ENCODE peak calls at places on chromosomes 12 and 14, in nine cellular contexts. K is adrenal gland, T is small intestine, U is H9, X is dorsolateral prefrontal cortex, H is heart left ventricle, P is RWPE1, O is neuronal stem cell, W is A549. A is an unnamed sample.

GRCh38 chr12:122656298-122656697 is 46.9 kb downstream of the HCAR2 start:
- DNase-seq in K (no peak), P (no peak), H (no peak), T (no peak), X (no peak), U (no peak), O (no peak), W (no peak), A (no peak)

GRCh38 chr12:104356231-104357115 is 52.9 kb downstream of the EID3 start:
- DNase-seq in T (no peak), P (no peak), K (no peak), X (no peak), H (no peak), W (peak; percentile 70), U (peak; percentile 31), O (no peak), A (no peak)

GRCh38 chr14:43165651-43166050 is 1341.4 kb downstream of the FSCB start:
- DNase-seq in K (no peak), W (peak; percentile 32), P (no peak), T (no peak), O (no peak), H (no peak), U (no peak), X (no peak), A (no peak)

GRCh38 chr14:42028607-42029006 is 421.9 kb downstream of the LRFN5 start:
- DNase-seq in W (no peak), T (no peak), O (no peak), X (no peak), H (no peak), U (no peak), P (no peak), K (no peak), A (no peak)

GRCh38 chr14:99069946-99070345 is 202.1 kb downstream of the BCL11B start:
- DNase-seq in U (peak; percentile 5), T (no peak), W (no peak), O (no peak), P (no peak), X (no peak), H (no peak), K (no peak), A (no peak)

GRCh38 chr12:40614923-40615322 is 77.3 kb upstream of the CNTN1 start:
- DNase-seq in H (no peak), T (no peak), U (no peak), X (no peak), K (no peak), W (no peak), P (no peak), O (no peak), A (no peak)

GRCh38 chr14:61510736-61511557 is 184.4 kb upstream of the HIF1A start:
- DNase-seq in P (no peak), H (no peak), W (no peak), X (no peak), K (no peak), U (no peak), O (no peak), T (peak; percentile 50), A (no peak)

GRCh38 chr12:124392271-124392990 is 97.5 kb downstream of the RFLNA start:
- DNase-seq in P (no peak), O (no peak), W (peak; percentile 92), X (peak; percentile 52), T (no peak), H (no peak), K (peak; percentile 61), U (peak; percentile 84), A (peak; percentile 15)

GRCh38 chr14:34931206-34931605 is 51.6 kb upstream of the SRP54 start:
- DNase-seq in T (peak; percentile 40), X (no peak), K (no peak), O (no peak), U (no peak), P (no peak), H (no peak), W (peak; percentile 22), A (no peak)

GRCh38 chr12:26744042-26744626 is 88.9 kb downstream of the ITPR2 start:
- DNase-seq in P (no peak), O (no peak), U (no peak), X (no peak), W (no peak), T (peak; percentile 27), H (no peak), K (no peak), A (no peak)

GRCh38 chr12:19710811-19711793 is 271.8 kb downstream of the AEBP2 start:
- DNase-seq in O (no peak), P (no peak), K (no peak), T (no peak), X (no peak), U (no peak), H (no peak), W (peak; percentile 63), A (no peak)

GRCh38 chr12:19704966-19705365 is 265.7 kb downstream of the AEBP2 start:
- DNase-seq in P (no peak), U (no peak), O (no peak), H (no peak), W (no peak), K (no peak), T (no peak), X (no peak), A (no peak)

GRCh38 chr12:19706936-19707335 is 267.6 kb downstream of the AEBP2 start:
- DNase-seq in O (no peak), W (no peak), U (no peak), T (no peak), P (no peak), X (no peak), K (no peak), H (no peak), A (no peak)

GRCh38 chr12:19709889-19710288 is 270.6 kb downstream of the AEBP2 start:
- DNase-seq in H (no peak), O (no peak), T (no peak), W (no peak), X (no peak), P (no peak), U (no peak), K (no peak), A (no peak)

GRCh38 chr12:19707948-19708409 is 268.7 kb downstream of the AEBP2 start:
- DNase-seq in K (no peak), P (peak; percentile 12), H (no peak), W (peak; percentile 39), O (no peak), X (no peak), T (no peak), U (no peak), A (no peak)
- H3K27ac ChIP-seq in K (no peak overlapping the region), P (no peak overlapping the region), H (no peak overlapping the region), W (no peak overlapping the region), O (no peak overlapping the region), X (no peak overlapping the region), T (no peak overlapping the region), U (no peak overlapping the region), A (no peak overlapping the region)

GRCh38 chr14:55794655-55795583 is 214.9 kb downstream of the KTN1 start:
- DNase-seq in O (no peak), X (no peak), T (no peak), U (no peak), K (no peak), P (peak; percentile 36), H (no peak), W (peak; percentile 52), A (no peak)
- H3K27ac ChIP-seq in O (no peak overlapping the region), X (no peak overlapping the region), T (no peak overlapping the region), U (no peak overlapping the region), K (no peak overlapping the region), P (no peak overlapping the region), H (no peak overlapping the region), W (no peak overlapping the region), A (no peak overlapping the region)

GRCh38 chr14:77296906-77297305 is 23.8 kb downstream of the POMT2 start:
- DNase-seq in U (no peak), O (no peak), H (no peak), K (no peak), X (no peak), P (no peak), T (no peak), W (no peak), A (no peak)

GRCh38 chr14:77301103-77301502 is 19.6 kb downstream of the POMT2 start:
- DNase-seq in P (peak; percentile 27), H (no peak), K (peak; percentile 90), T (peak; percentile 78), U (peak; percentile 88), O (peak; percentile 66), X (peak; percentile 87), W (peak; percentile 89), A (peak; percentile 81)

GRCh38 chr14:77302926-77303325 is 17.8 kb downstream of the POMT2 start:
- DNase-seq in U (no peak), W (peak; percentile 87), X (no peak), K (peak; percentile 78), H (no peak), T (no peak), O (no peak), P (peak; percentile 52), A (no peak)

GRCh38 chr14:77296155-77296554 is 24.5 kb downstream of the POMT2 start:
- DNase-seq in U (no peak), T (no peak), W (no peak), K (no peak), P (no peak), O (no peak), X (no peak), H (no peak), A (no peak)

GRCh38 chr14:77299776-77300175 is 20.9 kb downstream of the POMT2 start:
- DNase-seq in W (no peak), U (no peak), O (no peak), X (no peak), T (peak; percentile 94), H (no peak), P (no peak), K (no peak), A (no peak)
- H3K27ac ChIP-seq in W (no peak overlapping the region), U (no peak overlapping the region), O (no peak overlapping the region), X (peak overlapping the region; percentile 28), T (no peak overlapping the region), H (no peak overlapping the region), P (no peak overlapping the region), K (no peak overlapping the region), A (no peak overlapping the region)

GRCh38 chr12:94178886-94179285 is 30.5 kb downstream of the PLXNC1 start:
- DNase-seq in O (no peak), T (no peak), U (no peak), X (no peak), K (no peak), P (no peak), W (no peak), H (no peak), A (no peak)

GRCh38 chr12:94179723-94180122 is 31.3 kb downstream of the PLXNC1 start:
- DNase-seq in P (no peak), U (no peak), O (no peak), K (no peak), X (no peak), W (no peak), T (no peak), H (no peak), A (no peak)

GRCh38 chr12:94180558-94181296 is 32.4 kb downstream of the PLXNC1 start:
- DNase-seq in X (no peak), H (no peak), P (no peak), T (no peak), K (no peak), W (no peak), U (no peak), O (no peak), A (no peak)

GRCh38 chr12:94175763-94176660 is 27.6 kb downstream of the PLXNC1 start:
- DNase-seq in O (no peak), W (no peak), X (no peak), U (no peak), T (no peak), H (no peak), P (no peak), K (no peak), A (no peak)

DNA sequence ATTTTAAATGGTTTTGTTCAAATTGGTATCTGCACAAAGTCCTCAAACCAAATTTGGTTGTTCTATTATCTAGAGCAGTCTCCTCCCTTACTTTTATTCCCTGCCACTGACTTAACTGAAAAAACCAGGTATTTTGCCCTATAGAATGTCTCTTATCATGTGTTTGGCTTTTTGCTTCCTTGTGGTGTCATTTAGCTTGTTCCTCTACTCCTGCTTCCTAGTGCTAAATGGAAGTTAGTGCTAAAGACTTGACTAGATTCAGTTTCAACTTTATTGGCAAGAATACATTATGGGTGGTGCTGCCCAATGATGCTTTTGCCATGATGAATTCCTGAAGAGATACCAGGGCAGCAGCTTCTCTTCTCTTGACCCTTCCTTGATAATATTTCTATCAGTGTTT is 29.7 kb downstream of the PLXNC1 start:
- DNase-seq in P (no peak), H (no peak), K (no peak), W (no peak), T (no peak), O (no peak), U (no peak), X (no peak), A (no peak)
- H3K27ac ChIP-seq in P (no peak overlapping the region), H (no peak overlapping the region), K (no peak overlapping the region), W (no peak overlapping the region), T (no peak overlapping the region), O (no peak overlapping the region), U (no peak overlapping the region), X (no peak overlapping the region), A (no peak overlapping the region)

A was measured in caudate nucleus.